ENCODE peak calls at places on chromosomes 12 and 14, in four cellular contexts. W, A, I and G are unnamed samples.
A peak's percentile ranks its signal among the peaks of the same experiment; 100 is the strongest.

GRCh38 chr14:76320486-76320885 is 55.5 kb upstream of the ESRRB start:
- DNase-seq in A (no peak), I (no peak), W (no peak), G (no peak)

GRCh38 chr12:203462-204260 is 10.3 kb downstream of the SLC6A12 start:
- DNase-seq in A (no peak), I (no peak), W (peak; percentile 25), G (no peak)

GRCh38 chr14:46951103-46951502 is 299.5 kb upstream of the RPL10L start:
- DNase-seq in A (no peak), W (no peak), I (no peak), G (no peak)

GRCh38 chr12:123151679-123152454 is 977 bp upstream of the PITPNM2 start:
- DNase-seq in W (no peak), A (no peak), I (no peak), G (no peak)

GRCh38 chr12:31105668-31106067 is 32.0 kb downstream of the DDX11 start:
- DNase-seq in I (no peak), W (no peak), A (no peak), G (no peak)

GRCh38 chr12:50533971-50534370 is 29.2 kb downstream of the DIP2B start:
- DNase-seq in W (no peak), A (no peak), I (no peak), G (no peak)

GRCh38 chr14:59529189-59529588 is 44.9 kb downstream of the JKAMP start:
- DNase-seq in I (no peak), W (no peak), A (no peak), G (no peak)

GRCh38 chr12:32819424-32819823 is 63.7 kb upstream of the YARS2 start:
- DNase-seq in A (no peak), W (no peak), I (no peak), G (no peak)

GRCh38 chr12:46556820-46557524 is 184.4 kb upstream of the SLC38A2 start:
- DNase-seq in W (no peak), A (no peak), I (no peak), G (no peak)

GRCh38 chr12:122182887-122183587 is at the start of gene LRRC43:
- DNase-seq in I (no peak), A (no peak), W (peak; percentile 49), G (peak; percentile 82)

GRCh38 chr14:56168007-56168616 is 49.9 kb downstream of the PELI2 start:
- DNase-seq in I (no peak), A (no peak), W (peak; percentile 71), G (no peak)

GRCh38 chr12:16347391-16348298 is at the start of gene MGST1:
- DNase-seq in A (peak; percentile 19), W (peak; percentile 82), I (peak; percentile 18), G (peak; percentile 73)

GRCh38 chr12:91781114-91781513 is 364.5 kb downstream of the BTG1 start:
- DNase-seq in A (no peak), I (no peak), W (no peak), G (peak; percentile 1)

GRCh38 chr14:55739967-55740707 is 160.1 kb downstream of the KTN1 start:
- DNase-seq in A (no peak), W (peak; percentile 57), I (no peak), G (no peak)

GRCh38 chr12:121955258-121956040 is 37.1 kb downstream of the CFAP251 start:
- DNase-seq in A (no peak), W (no peak), I (no peak), G (no peak)

GRCh38 chr14:89720076-89720687 is 234.3 kb downstream of the EFCAB11 start:
- DNase-seq in I (no peak), A (no peak), W (no peak), G (no peak)

GRCh38 chr14:55803506-55804197 is 223.6 kb downstream of the KTN1 start:
- DNase-seq in I (no peak), A (no peak), W (no peak), G (no peak)

GRCh38 chr12:62604856-62605255 is 138.2 kb downstream of the MON2 start:
- DNase-seq in A (no peak), I (no peak), W (no peak), G (no peak)

GRCh38 chr12:50006266-50006665 is 19.0 kb downstream of the RACGAP1 start:
- DNase-seq in I (no peak), A (no peak), W (no peak), G (no peak)

GRCh38 chr12:25328082-25328712 is 77.5 kb upstream of the KRAS start:
- DNase-seq in W (peak; percentile 74), I (no peak), A (no peak), G (no peak)

GRCh38 chr12:3363608-3364007 is 127.4 kb upstream of the PRMT8 start:
- DNase-seq in A (no peak), I (peak; percentile 32), W (peak; percentile 32), G (no peak)

GRCh38 chr14:89418976-89419375 is 1.9 kb upstream of the FOXN3 start:
- DNase-seq in W (no peak), I (no peak), A (no peak), G (no peak)

GRCh38 chr12:120218680-120219606 is 18.0 kb upstream of the RPLP0 start:
- DNase-seq in A (no peak), W (no peak), I (no peak), G (no peak)

GRCh38 chr12:124626841-124627502 is 59.6 kb upstream of the NCOR2 start:
- DNase-seq in W (peak; percentile 65), A (peak; percentile 70), I (peak; percentile 86), G (no peak)

GRCh38 chr12:9867531-9867930 is 1.6 kb downstream of the CLEC2B start:
- DNase-seq in I (no peak), A (no peak), W (no peak), G (no peak)

GRCh38 chr14:36784541-36784940 is 122.9 kb downstream of the PAX9 start:
- DNase-seq in I (no peak), A (no peak), W (no peak), G (no peak)

GRCh38 chr12:113259499-113259953 is 38.3 kb downstream of the TPCN1 start:
- DNase-seq in A (peak; percentile 88), I (peak; percentile 92), W (peak; percentile 87), G (peak; percentile 93)

GRCh38 chr14:20334017-20334416 is 938 bp upstream of the CCNB1IP1 start:
- DNase-seq in I (no peak), A (no peak), W (no peak), G (no peak)

GRCh38 chr14:91361236-91361811 is 56.3 kb downstream of the CCDC88C start:
- DNase-seq in I (no peak), W (peak; percentile 59), A (no peak), G (no peak)

GRCh38 chr12:52581481-52581880 is 7.8 kb upstream of the KRT74 start:
- DNase-seq in W (no peak), A (no peak), I (no peak), G (no peak)

GRCh38 chr14:105285174-105285573 is 15.6 kb downstream of the BRF1 start:
- DNase-seq in A (no peak), I (no peak), W (peak; percentile 48), G (no peak)

GRCh38 chr14:89417469-89418225 is 614 bp upstream of the FOXN3 start:
- DNase-seq in W (peak; percentile 76), I (peak; percentile 60), A (peak; percentile 65), G (peak; percentile 78)

GRCh38 chr14:102581193-102581592 is 11.3 kb upstream of the RCOR1 start:
- DNase-seq in A (no peak), I (no peak), W (no peak), G (no peak)

GRCh38 chr14:102580552-102581110 is 11.8 kb upstream of the RCOR1 start:
- DNase-seq in A (no peak), I (no peak), W (no peak), G (no peak)

GRCh38 chr14:102578821-102579220 is 13.6 kb upstream of the RCOR1 start:
- DNase-seq in I (no peak), W (no peak), A (no peak), G (no peak)

GRCh38 chr14:102583726-102584125 is 8.7 kb upstream of the RCOR1 start:
- DNase-seq in W (no peak), A (no peak), I (no peak), G (peak; percentile 31)

DNA sequence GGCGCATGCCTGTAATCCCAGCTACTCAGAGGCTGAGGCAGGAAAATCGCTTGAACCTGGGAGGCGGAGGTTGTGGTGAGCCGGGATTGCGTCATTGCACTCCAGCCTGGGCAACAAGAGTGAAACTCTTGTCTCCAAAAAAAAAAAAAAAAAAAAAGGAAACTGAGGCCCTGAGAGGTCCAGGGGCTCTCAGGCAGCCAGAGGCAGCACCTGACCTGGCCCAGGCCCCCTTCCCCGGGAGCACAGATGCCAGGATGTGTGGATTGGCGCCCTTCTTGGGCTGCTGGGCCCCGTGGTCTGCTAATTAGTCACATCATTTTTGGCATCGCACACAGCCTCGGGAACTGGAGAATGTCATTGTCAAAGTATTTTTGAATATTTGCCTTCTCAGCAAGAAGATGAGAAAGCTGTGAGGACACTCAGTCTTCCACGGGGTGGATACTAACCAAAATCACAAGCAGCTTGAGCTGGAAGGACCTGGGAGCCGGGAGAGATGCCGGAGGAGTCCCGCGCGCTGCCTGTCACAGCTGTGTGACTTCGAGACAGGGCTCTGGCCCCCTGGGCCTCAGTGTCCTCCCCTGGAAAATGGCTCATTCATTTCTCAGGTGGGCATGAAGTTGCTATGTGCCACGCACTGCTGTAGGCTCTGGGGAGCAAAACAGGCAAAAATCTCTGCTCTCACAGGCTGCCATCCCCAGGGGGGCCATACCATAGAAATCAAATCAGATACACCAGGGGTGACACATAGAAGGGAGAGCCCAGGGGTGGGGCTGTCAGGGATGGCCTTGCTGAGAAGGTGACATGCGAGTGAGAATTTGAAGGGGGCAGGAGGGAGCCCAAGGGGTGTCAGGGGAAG is 12.5 kb upstream of the RCOR1 start:
- DNase-seq in I (no peak), W (peak; percentile 17), A (peak; percentile 33), G (peak; percentile 61)
- H3K4me1 ChIP-seq in I (no peaks in the 10 kb centered on the region), W (no peaks in the 10 kb centered on the region), A (no peaks in the 10 kb centered on the region), G (peaks cover 37% of the 10 kb centered on the region)

GRCh38 chr12:44774815-44775411 is 101.2 kb downstream of the NELL2 start:
- DNase-seq in I (peak; percentile 6), A (no peak), W (peak; percentile 29), G (peak; percentile 47)

GRCh38 chr12:44775916-44776315 is 100.2 kb downstream of the NELL2 start:
- DNase-seq in A (no peak), I (no peak), W (no peak), G (no peak)

GRCh38 chr12:44765796-44766195 is 110.3 kb downstream of the NELL2 start:
- DNase-seq in I (no peak), W (no peak), A (no peak), G (no peak)

GRCh38 chr12:44771485-44771884 is 104.6 kb downstream of the NELL2 start:
- DNase-seq in A (no peak), W (no peak), I (no peak), G (no peak)
- H3K4me3 ChIP-seq in A (no peak overlapping the region), W (no peak overlapping the region), I (no peak overlapping the region), G (no peak overlapping the region)

DNA sequence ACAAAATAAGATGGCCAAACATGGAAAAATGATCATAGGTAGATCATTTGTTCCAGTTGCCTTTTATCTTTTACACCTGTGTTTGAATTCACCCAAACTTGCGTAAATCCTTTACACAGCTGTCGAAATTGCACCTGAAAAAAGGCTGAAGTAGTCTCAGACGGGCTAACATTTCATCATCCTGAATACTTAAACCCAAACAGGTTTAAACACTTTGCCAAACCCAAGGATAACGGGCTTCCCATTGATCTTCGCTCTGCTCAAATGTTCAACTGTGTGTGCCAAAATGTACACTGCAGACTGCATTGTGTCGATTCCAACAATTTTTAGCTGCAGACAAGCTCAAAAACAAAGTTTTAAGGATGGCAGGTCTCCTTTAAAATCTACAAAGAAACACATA is 288.7 kb upstream of the DDHD1 start:
- DNase-seq in A (no peak), I (no peak), W (no peak), G (no peak)
- H3K4me1 ChIP-seq in A (no peaks in the 10 kb centered on the region), I (no peaks in the 10 kb centered on the region), W (no peaks in the 10 kb centered on the region), G (no peaks in the 10 kb centered on the region)

GRCh38 chr12:78864483-78865296 is at the start of gene SYT1:
- DNase-seq in A (peak; percentile 87), I (no peak), W (peak; percentile 1), G (peak; percentile 78)
- H3K4me3 ChIP-seq in A (peak within 1 kb of the TSS; percentile 70), I (peak within 1 kb of the TSS; percentile 52), W (peak within 1 kb of the TSS; percentile 8), G (peak within 1 kb of the TSS; percentile 68)